ENCODE peak calls at places on chromosome 7, in five cellular contexts. E is pancreas, J is stomach, V is tibial artery, W is AG04450. X is an unnamed sample.

GRCh38 chr7:101874028-101874427 is 56.6 kb downstream of the CUX1 start:
- DNase-seq in W (no peak), E (no peak), V (no peak), J (no peak), X (no peak)

GRCh38 chr7:11404355-11404754 is 427.6 kb downstream of the THSD7A start:
- DNase-seq in J (no peak), V (no peak), E (no peak), W (no peak), X (no peak)

GRCh38 chr7:131007439-131008330 is 273.7 kb upstream of the KLF14 start:
- DNase-seq in J (peak; percentile 73), V (no peak), E (peak; percentile 64), W (no peak), X (no peak)

GRCh38 chr7:100127866-100128601 is 1.3 kb downstream of the MBLAC1 start:
- DNase-seq in E (peak; percentile 30), J (no peak), V (no peak), W (no peak), X (peak; percentile 26)

GRCh38 chr7:116395125-116395791 is 104.3 kb upstream of the CAV2 start:
- DNase-seq in V (no peak), J (no peak), W (peak; percentile 66), E (no peak), X (no peak)

GRCh38 chr7:69232445-69233376 is 365.6 kb upstream of the AUTS2 start:
- DNase-seq in W (no peak), J (no peak), E (no peak), V (no peak), X (no peak)

GRCh38 chr7:121313220-121313792 is 15.5 kb upstream of the WNT16 start:
- DNase-seq in J (no peak), V (no peak), W (no peak), E (no peak), X (no peak)

GRCh38 chr7:1671876-1672451 is 1.9 kb downstream of the ELFN1 start:
- DNase-seq in W (no peak), E (no peak), V (peak; percentile 51), J (no peak), X (no peak)

GRCh38 chr7:27564881-27565482 is 97.7 kb downstream of the HIBADH start:
- DNase-seq in J (no peak), W (no peak), V (no peak), E (no peak), X (no peak)

GRCh38 chr7:66754541-66754940 is 14.0 kb downstream of the RABGEF1 start:
- DNase-seq in W (no peak), E (no peak), J (no peak), V (no peak), X (no peak)

GRCh38 chr7:2232766-2233520 is at the start of gene MAD1L1:
- DNase-seq in V (peak; percentile 94), W (peak; percentile 78), E (peak; percentile 84), J (peak; percentile 91), X (peak; percentile 83)

GRCh38 chr7:5479133-5479745 is 55.6 kb upstream of the TNRC18 start:
- DNase-seq in W (no peak), J (no peak), E (no peak), V (no peak), X (no peak)

GRCh38 chr7:39265912-39266591 is 288.3 kb downstream of the POU6F2 start:
- DNase-seq in V (no peak), W (no peak), E (no peak), J (no peak), X (no peak)

GRCh38 chr7:157678503-157678902 is 341.7 kb downstream of the DNAJB6 start:
- DNase-seq in J (no peak), E (peak; percentile 3), V (peak; percentile 25), W (no peak), X (no peak)

GRCh38 chr7:28272461-28272877 is 91.9 kb upstream of the JAZF1 start:
- DNase-seq in J (peak; percentile 28), E (no peak), V (no peak), W (peak; percentile 33), X (peak; percentile 2)

GRCh38 chr7:20306499-20306946 is 24.2 kb upstream of the ITGB8 start:
- DNase-seq in V (no peak), E (no peak), J (no peak), W (no peak), X (no peak)

GRCh38 chr7:14841850-14842249 is 60.7 kb downstream of the DGKB start:
- DNase-seq in W (no peak), V (no peak), J (no peak), E (no peak), X (no peak)

GRCh38 chr7:155394413-155394812 is 63.5 kb upstream of the EN2 start:
- DNase-seq in W (no peak), J (no peak), V (no peak), E (no peak), X (no peak)

GRCh38 chr7:96315109-96315480 is 6.8 kb downstream of the SLC25A13 start:
- DNase-seq in J (no peak), V (no peak), W (no peak), E (no peak), X (no peak)

GRCh38 chr7:36747251-36747968 is 23.1 kb upstream of the AOAH start:
- DNase-seq in J (no peak), V (no peak), W (no peak), E (peak; percentile 49), X (no peak)

GRCh38 chr7:25968205-25968993 is 183.6 kb upstream of the NFE2L3 start:
- DNase-seq in J (peak; percentile 37), W (no peak), V (no peak), E (peak; percentile 64), X (no peak)

GRCh38 chr7:74655785-74656420 is 1.6 kb upstream of the GTF2I start:
- DNase-seq in J (no peak), W (no peak), V (no peak), E (no peak), X (no peak)

GRCh38 chr7:77765906-77766800 is 32.1 kb downstream of the TMEM60 start:
- DNase-seq in E (no peak), V (no peak), J (no peak), W (peak; percentile 15), X (no peak)

GRCh38 chr7:143042821-143043271 is 9.3 kb upstream of the OR6V1 start:
- DNase-seq in W (no peak), V (no peak), J (no peak), E (no peak), X (no peak)

GRCh38 chr7:137818036-137818435 is 28.7 kb downstream of the DGKI start:
- DNase-seq in J (no peak), V (no peak), W (peak; percentile 15), E (no peak), X (no peak)

GRCh38 chr7:137820156-137820555 is 26.6 kb downstream of the DGKI start:
- DNase-seq in W (no peak), V (no peak), E (no peak), J (no peak), X (no peak)

GRCh38 chr7:137820677-137821420 is 25.9 kb downstream of the DGKI start:
- DNase-seq in E (peak; percentile 44), W (peak; percentile 34), J (no peak), V (peak; percentile 86), X (no peak)

GRCh38 chr7:137816696-137817320 is 30.0 kb downstream of the DGKI start:
- DNase-seq in V (no peak), W (no peak), E (no peak), J (no peak), X (no peak)
- TF ChIP-seq CTCF in V (no peak), W (no peak), E (no peak), J (no peak), X (no peak)

DNA sequence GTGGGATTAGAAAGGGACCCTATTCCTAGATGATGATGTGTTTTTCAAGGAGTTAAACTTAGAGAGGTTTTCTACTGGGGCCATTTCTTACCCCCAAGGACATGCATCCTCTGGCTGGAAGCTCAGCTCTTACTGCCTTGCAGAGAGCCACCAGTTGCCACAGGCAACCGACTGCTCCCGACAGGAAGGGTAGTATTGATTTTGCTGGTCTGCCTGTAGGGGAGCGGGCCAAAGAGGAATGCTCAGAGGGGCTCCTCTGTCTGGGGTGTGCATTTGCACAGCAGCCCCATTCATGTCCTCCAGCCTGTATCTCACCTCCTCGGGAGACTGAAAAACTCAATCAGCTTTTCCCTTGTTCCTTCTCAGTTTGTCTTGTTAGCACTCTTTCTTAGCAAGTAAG is 739.1 kb upstream of the GALNT17 start:
- DNase-seq in W (no peak), E (no peak), V (no peak), J (no peak), X (no peak)
- H3K27ac ChIP-seq in W (no peak overlapping the region), E (no peak overlapping the region), V (peak overlapping the region; percentile 64), J (peak overlapping the region; percentile 57), X (no peak overlapping the region)

DNA sequence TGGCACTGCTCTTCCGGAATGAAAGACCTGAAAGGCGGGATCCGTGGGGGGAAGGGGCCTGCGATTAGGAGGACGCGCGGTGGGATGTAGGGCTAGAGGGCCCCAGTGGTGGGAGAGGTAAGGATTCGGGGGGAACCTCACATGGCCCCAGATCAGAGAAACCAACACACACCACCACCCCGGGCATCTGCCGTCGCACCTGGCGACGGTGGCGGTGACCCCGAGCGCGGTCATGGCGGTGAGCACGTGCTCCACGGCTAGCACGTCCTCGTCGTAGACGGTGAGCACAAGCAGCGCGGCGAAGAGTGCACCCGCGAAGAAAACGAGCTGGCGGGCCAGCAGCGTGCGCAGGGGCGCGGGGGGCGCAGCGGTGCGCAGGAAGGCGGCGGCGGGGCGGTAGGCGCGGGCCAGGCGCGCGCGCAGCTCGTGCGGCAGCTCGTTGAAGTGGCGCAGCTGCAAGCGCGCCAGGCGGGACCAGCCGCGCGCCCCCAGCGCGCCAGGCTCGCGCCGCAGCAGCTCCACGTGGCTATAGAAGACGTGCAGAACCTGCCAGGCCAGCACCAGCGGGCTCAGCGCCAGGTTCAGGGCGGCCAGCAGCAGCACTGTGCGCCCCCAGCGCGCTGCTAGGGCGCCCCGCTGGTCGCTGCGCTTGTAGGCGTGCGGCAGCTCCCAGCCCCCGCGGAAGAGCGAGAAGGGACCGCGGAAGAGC is 5.7 kb downstream of the ATG9B start:
- DNase-seq in E (no peak), V (no peak), J (peak; percentile 43), W (no peak), X (peak; percentile 51)
- TF ChIP-seq CTCF in E (no peak), V (no peak), J (no peak), W (no peak), X (peak; percentile 53)

GRCh38 chr7:113799896-113800295 is 118.9 kb downstream of the PPP1R3A start:
- DNase-seq in J (no peak), W (no peak), V (no peak), E (no peak), X (no peak)

GRCh38 chr7:113796557-113796956 is 122.3 kb downstream of the PPP1R3A start:
- DNase-seq in W (peak; percentile 82), J (no peak), E (no peak), V (no peak), X (no peak)

GRCh38 chr7:113794573-113794972 is 124.2 kb downstream of the PPP1R3A start:
- DNase-seq in J (no peak), E (no peak), V (no peak), W (no peak), X (no peak)

GRCh38 chr7:113801751-113802150 is 117.1 kb downstream of the PPP1R3A start:
- DNase-seq in W (no peak), V (no peak), J (no peak), E (no peak), X (no peak)

DNA sequence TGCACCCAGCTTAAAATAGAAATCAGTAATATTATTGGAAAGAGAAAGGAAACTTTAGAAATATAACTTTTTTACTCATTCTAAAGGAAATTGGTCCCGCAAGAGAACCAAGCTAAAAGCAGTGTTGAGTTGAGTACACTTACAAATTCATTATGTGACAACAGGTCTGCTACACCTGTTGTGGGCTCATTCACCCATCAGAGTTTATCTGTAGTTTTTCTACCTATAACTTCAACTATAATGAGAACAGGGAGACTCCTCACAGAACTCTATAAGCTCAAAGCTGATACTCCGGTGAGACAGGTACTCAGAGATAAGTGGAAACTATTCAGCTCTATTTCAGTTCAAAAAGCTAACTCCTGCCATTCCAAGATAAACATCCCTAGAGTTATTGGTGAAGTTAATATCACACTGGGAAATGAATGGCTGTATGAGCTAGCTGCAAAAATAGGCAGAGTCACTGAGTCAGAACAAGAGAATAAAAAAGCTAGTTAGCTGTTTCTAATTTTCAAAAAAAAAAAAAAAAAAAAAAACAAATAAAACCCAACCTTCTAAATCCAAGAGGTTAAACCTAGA is 121.3 kb downstream of the PPP1R3A start:
- DNase-seq in J (no peak), W (no peak), E (no peak), V (no peak), X (no peak)
- H3K27ac ChIP-seq in J (no peak overlapping the region), W (no peak overlapping the region), E (no peak overlapping the region), V (peak overlapping the region; percentile 13), X (no peak overlapping the region)

X was measured in CD4-positive, alpha-beta T cell.